ENCODE peak calls at places on chromosomes 6 and 20, in four cellular contexts. G, X, B and S are unnamed samples.

GRCh38 chr6:88983532-88983931 is 20.1 kb upstream of the RNGTT start:
- DNase-seq in X (no peak), B (no peak), G (no peak), S (peak)

GRCh38 chr20:35698298-35699126 is 640 bp downstream of the NFS1 start:
- DNase-seq in X (peak), G (no peak), B (no peak), S (no peak)

GRCh38 chr6:142900467-142900961 is 44.5 kb downstream of the HIVEP2 start:
- DNase-seq in B (no peak), X (no peak), G (no peak), S (no peak)

GRCh38 chr6:119881416-119881815 is 531.9 kb upstream of the MAN1A1 start:
- DNase-seq in X (no peak), B (no peak), G (no peak), S (no peak)

GRCh38 chr6:24004062-24004461 is 122.0 kb upstream of the NRSN1 start:
- DNase-seq in G (no peak), X (no peak), B (no peak), S (no peak)

GRCh38 chr6:38909020-38909730 is 139.4 kb upstream of the GLP1R start:
- DNase-seq in X (no peak), G (peak), B (no peak), S (no peak)

GRCh38 chr6:31497595-31498476 is at the start of gene MICB:
- DNase-seq in X (peak), G (peak), B (peak), S (peak)

GRCh38 chr20:55567826-55568225 is 437.5 kb downstream of the CBLN4 start:
- DNase-seq in B (no peak), X (no peak), G (no peak), S (no peak)

GRCh38 chr6:39793528-39793927 is 1.4 kb downstream of the DAAM2 start:
- DNase-seq in B (no peak), X (no peak), G (no peak), S (no peak)

GRCh38 chr6:49205526-49205925 is 257.5 kb downstream of the MMUT start:
- DNase-seq in G (no peak), B (no peak), X (no peak), S (no peak)

GRCh38 chr20:609371-609964 is 641 bp downstream of the TCF15 start:
- DNase-seq in B (no peak), G (no peak), X (no peak), S (peak)

GRCh38 chr6:70954750-70955149 is 2.1 kb downstream of the B3GAT2 start:
- DNase-seq in X (no peak), G (no peak), B (no peak), S (peak)

GRCh38 chr20:10625641-10626040 is 48.2 kb downstream of the JAG1 start:
- DNase-seq in B (no peak), G (no peak), X (no peak), S (no peak)
- TF ChIP-seq ESRRA in B (no peak), G (no peak), X (no peak), S (no peak)

GRCh38 chr6:80134065-80134464 is 27.6 kb downstream of the BCKDHB start:
- DNase-seq in G (no peak), X (no peak), B (no peak), S (no peak)

GRCh38 chr6:80132942-80133517 is 26.6 kb downstream of the BCKDHB start:
- DNase-seq in G (peak), X (peak), B (no peak), S (peak)
- TF ChIP-seq SP1 in G (no peak), X (no peak), B (no peak), S (no peak)

GRCh38 chr6:13629459-13630116 is 14.5 kb downstream of the NOL7 start:
- DNase-seq in B (no peak), X (no peak), G (no peak), S (no peak)

GRCh38 chr6:13630499-13630898 is 15.4 kb downstream of the NOL7 start:
- DNase-seq in X (no peak), B (no peak), G (no peak), S (no peak)

GRCh38 chr6:13624871-13625288 is 9.7 kb downstream of the NOL7 start:
- DNase-seq in X (peak), B (no peak), G (peak), S (peak)
- TF ChIP-seq ATF2 in X (no peak), B (no peak), G (no peak), S (no peak)

DNA sequence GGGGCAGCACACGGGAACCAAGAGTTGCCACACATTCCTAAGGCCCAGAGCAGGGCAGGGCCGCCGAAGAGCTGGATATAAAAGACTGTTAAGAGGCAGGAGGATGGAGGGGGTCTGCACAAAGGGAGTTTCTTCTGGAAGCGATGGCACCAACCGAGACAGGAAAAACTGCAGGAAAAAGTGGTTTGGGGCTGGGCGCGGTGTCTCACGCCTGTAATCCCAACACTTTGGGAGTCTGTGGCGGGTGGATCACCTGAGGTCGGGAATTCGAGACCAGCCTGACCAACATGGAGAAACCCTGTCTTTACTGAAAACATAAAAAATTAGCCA is 41.8 kb downstream of the SSR1 start:
- DNase-seq in G (no peak), X (no peak), B (no peak), S (no peak)
- TF ChIP-seq ESRRA in G (no peak), X (no peak), B (no peak), S (no peak)

DNA sequence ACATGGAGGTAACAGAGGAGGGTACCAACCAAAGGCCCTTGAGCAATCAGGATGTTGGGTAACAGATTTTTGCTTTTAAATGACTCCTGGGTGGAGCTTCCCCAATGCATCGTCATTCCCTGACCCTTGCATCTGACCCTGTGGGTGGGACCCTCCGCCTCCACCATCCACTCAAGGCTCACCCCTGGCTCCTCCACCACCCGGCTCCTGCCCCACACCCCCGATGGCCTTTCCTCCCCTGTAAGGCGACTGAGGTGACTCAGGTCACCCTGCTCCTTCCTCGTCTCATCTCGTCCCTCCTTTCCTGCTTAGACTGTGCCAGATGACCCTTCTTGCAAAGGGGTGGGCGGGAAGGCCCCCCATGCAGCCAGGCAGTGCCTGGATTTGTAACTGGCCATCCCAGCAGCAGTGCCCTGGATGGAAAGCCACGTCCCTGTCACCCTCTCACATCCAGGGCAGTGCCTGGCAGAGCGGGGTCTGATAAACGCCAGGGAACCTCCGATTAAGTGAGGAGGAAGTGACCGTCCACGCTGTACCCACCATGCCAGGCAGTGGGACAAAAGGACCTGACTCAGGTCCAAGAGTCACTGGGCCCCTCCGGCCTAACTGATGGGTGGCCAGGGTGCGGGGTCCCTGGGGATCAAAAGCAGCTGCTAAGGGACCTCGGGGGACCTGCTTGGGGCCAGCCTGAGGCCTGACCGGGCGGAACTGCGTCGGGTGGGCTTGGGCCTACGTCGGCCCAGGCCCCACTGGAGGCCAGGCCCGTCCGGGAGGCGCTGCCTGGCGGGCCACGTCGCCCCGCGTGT is 624 bp upstream of the NPEPL1 start:
- DNase-seq in B (no peak), G (no peak), X (no peak), S (no peak)
- TF ChIP-seq SP1 in B (no peak), G (no peak), X (no peak), S (no peak)